ENCODE peak calls at places on chromosomes 1 and 21, in four cellular contexts. A is left lung, T is HL-60, Q is ovary. N is an unnamed sample.

GRCh38 chr1:227768640-227769039 is 33.4 kb downstream of the SNAP47 start:
- DNase-seq in A (no peak), T (no peak), Q (no peak), N (no peak)

GRCh38 chr1:194277927-194278326 is 1091.5 kb upstream of the B3GALT2 start:
- DNase-seq in A (no peak), Q (no peak), T (no peak), N (no peak)

GRCh38 chr1:243394610-243395490 is 139.0 kb downstream of the SDCCAG8 start:
- DNase-seq in A (no peak), T (no peak), Q (no peak), N (no peak)

GRCh38 chr1:161730050-161730564 is 8.8 kb downstream of the FCRLB start:
- DNase-seq in A (no peak), Q (no peak), T (no peak), N (no peak)

GRCh38 chr1:39063775-39064174 is 37.6 kb downstream of the NDUFS5 start:
- DNase-seq in A (no peak), T (no peak), Q (no peak), N (no peak)

GRCh38 chr1:92791487-92792058 is 6.7 kb upstream of the EVI5 start:
- DNase-seq in Q (no peak), T (no peak), A (no peak), N (no peak)

GRCh38 chr1:236702995-236703394 is 16.7 kb downstream of the ACTN2 start:
- DNase-seq in T (no peak), A (no peak), Q (no peak), N (no peak)

GRCh38 chr1:28766532-28767183 is 29.9 kb downstream of the YTHDF2 start:
- DNase-seq in Q (no peak), T (no peak), A (no peak), N (no peak)

GRCh38 chr21:45471229-45472052 is 66.5 kb downstream of the COL18A1 start:
- DNase-seq in Q (peak), T (no peak), A (peak), N (no peak)

GRCh38 chr1:25476186-25477097 is 45.7 kb downstream of the MACO1 start:
- DNase-seq in A (no peak), Q (no peak), T (no peak), N (no peak)

GRCh38 chr1:79539001-79539400 is 532.5 kb upstream of the ADGRL4 start:
- DNase-seq in A (no peak), Q (no peak), T (no peak), N (no peak)

GRCh38 chr21:32463889-32464300 is 51.4 kb downstream of the EVA1C start:
- DNase-seq in Q (no peak), A (no peak), T (no peak), N (no peak)

GRCh38 chr1:162389971-162390370 is 8.4 kb downstream of the C1orf226 start:
- DNase-seq in A (no peak), Q (no peak), T (no peak), N (no peak)

GRCh38 chr1:58848818-58849411 is 65.1 kb upstream of the JUN start:
- DNase-seq in A (peak), T (no peak), Q (peak), N (peak)

GRCh38 chr1:117573386-117574040 is 32.3 kb upstream of the TENT5C start:
- DNase-seq in T (no peak), A (no peak), Q (peak), N (no peak)

GRCh38 chr1:30445449-30445848 is 277.9 kb downstream of the MATN1 start:
- DNase-seq in Q (no peak), T (no peak), A (no peak), N (peak)

GRCh38 chr21:14523234-14523633 is 22.9 kb downstream of the SAMSN1 start:
- DNase-seq in A (peak), T (peak), Q (no peak), N (no peak)

GRCh38 chr1:202133521-202133920 is 10.8 kb downstream of the GPR37L1 start:
- DNase-seq in Q (peak), T (no peak), A (no peak), N (no peak)

GRCh38 chr1:182054698-182055326 is 6.7 kb downstream of the ZNF648 start:
- DNase-seq in T (no peak), Q (no peak), A (no peak), N (no peak)

GRCh38 chr1:7550981-7551380 is 220.1 kb upstream of the VAMP3 start:
- DNase-seq in T (no peak), Q (no peak), A (no peak), N (no peak)

GRCh38 chr1:20903452-20903851 is 116.3 kb upstream of the HP1BP3 start:
- DNase-seq in T (no peak), Q (no peak), A (no peak), N (no peak)

GRCh38 chr1:232629250-232630046 is 485 bp downstream of the SIPA1L2 start:
- DNase-seq in Q (peak), A (peak), T (no peak), N (peak)

GRCh38 chr1:153742411-153743142 is 14.7 kb downstream of the INTS3 start:
- DNase-seq in A (no peak), Q (no peak), T (no peak), N (no peak)

GRCh38 chr1:52697795-52698674 is at the start of gene COA7:
- DNase-seq in Q (peak), T (peak), A (peak), N (peak)

GRCh38 chr1:52706136-52706670 is 8.1 kb upstream of the COA7 start:
- DNase-seq in Q (no peak), A (no peak), T (no peak), N (no peak)

GRCh38 chr1:52706941-52707926 is 9.1 kb upstream of the COA7 start:
- DNase-seq in T (no peak), A (no peak), Q (no peak), N (no peak)

GRCh38 chr1:52707927-52708655 is 9.9 kb upstream of the COA7 start:
- DNase-seq in Q (no peak), A (peak), T (no peak), N (no peak)

DNA sequence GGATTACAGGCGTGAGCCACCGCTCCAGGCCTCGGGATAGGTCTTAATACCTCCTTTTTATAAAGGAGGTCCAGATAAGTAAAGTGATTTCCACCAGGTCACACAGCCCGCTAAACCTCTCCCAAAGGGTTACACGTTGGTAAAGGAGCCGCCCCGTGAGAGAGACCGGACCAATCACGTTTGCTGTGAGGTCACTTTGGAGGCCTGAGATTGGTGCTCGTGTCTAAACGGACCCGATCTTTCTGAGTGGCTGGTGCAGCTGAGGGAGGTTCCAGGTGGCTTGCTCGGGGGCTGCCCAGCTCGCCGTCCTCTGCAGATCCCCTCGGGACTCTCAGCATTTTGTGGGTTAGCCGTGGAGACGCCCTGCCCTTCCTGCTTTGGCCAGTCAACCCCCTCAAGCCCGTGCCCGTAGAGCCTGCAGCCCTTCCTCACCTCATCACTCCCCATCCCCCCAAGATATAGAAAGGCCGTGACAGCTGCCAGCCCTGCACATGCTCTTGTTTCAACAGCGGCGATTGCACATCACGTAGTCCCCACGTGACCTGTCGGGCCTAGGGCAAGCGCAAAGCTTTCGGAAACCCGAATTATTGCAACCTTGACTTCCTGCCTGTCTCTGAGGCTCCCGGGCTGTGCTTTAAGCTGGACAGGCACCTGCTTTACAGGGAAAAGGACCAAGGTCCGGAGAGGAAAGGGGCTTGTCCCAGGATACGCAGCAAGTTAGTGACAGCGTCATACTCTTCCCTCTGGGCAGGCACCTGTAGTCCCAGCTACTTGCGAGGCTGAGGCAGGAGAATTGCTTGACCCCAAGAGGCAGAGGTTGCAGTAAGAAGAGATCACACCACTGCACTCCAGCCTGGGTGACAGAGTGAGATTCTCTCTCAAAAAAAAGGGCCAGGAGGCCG is 5.0 kb upstream of the COA7 start:
- DNase-seq in T (peak), A (peak), Q (peak), N (peak)
- H3K4me3 ChIP-seq in T (peak), A (peak), Q (peak), N (peak)

DNA sequence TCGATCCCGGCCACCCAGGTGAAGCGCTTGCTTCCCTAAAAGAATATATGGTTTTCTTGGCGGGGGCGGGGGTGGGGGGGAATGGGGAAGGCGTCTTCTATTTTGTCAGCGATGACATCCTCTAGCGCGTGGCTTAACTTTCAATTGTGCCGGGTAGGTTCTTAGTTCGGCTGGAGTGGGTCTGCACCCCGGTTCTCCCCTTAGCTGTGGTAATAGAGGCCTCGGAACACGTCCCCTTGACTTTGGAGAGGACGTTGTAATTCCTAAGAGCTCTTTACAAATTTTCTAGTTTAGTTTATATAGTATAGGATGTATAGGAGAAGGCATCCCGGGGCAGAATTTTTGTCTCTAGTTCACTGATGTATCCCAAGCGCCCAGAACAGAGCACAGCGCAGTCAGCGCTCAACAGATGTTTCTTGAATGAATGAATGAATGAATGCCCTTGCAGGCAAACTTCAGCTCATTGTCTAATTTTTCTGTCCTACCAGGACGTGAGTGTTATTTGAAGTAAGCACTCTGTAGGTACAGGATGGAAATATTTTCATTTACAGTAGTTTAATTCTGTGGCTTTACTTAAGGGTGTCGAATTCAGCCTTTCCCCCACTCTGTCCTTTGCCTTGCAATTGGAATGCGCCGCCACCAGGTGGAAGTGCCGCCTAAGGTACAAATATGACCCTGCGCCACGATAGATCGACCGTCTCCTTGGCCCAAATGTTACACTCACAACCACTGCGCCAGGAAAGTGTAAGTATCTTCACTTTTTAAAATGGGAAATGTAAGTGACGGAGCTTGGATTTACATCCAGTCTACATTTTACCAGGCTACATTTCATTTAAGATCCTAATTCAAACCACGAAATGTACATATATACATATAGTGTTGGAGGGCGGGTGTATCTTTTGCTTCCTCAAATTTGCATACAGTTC is 794 bp upstream of the MRPL39 start:
- DNase-seq in A (peak), Q (peak), T (peak), N (peak)
- H3K27ac ChIP-seq in A (peak), Q (no peak), T (peak), N (peak)

GRCh38 chr1:43531453-43531905 is 796 bp downstream of the PTPRF start:
- DNase-seq in T (no peak), A (no peak), Q (peak), N (no peak)
- TF ChIP-seq CTCF in T (no peak), A (no peak), Q (no peak), N (no peak)

GRCh38 chr1:201022178-201022823 is 1.2 kb downstream of the KIF21B start:
- DNase-seq in A (no peak), Q (no peak), T (no peak), N (no peak)

GRCh38 chr1:201021333-201022177 is 2.0 kb downstream of the KIF21B start:
- DNase-seq in A (no peak), Q (no peak), T (no peak), N (no peak)

GRCh38 chr1:201020647-201021332 is 2.7 kb downstream of the KIF21B start:
- DNase-seq in Q (no peak), A (no peak), T (no peak), N (no peak)

GRCh38 chr1:201019321-201019977 is 4.1 kb downstream of the KIF21B start:
- DNase-seq in Q (no peak), A (peak), T (peak), N (no peak)

GRCh38 chr1:201020040-201020591 is 3.4 kb downstream of the KIF21B start:
- DNase-seq in Q (no peak), T (no peak), A (no peak), N (no peak)
- H3K4me3 ChIP-seq in Q (no peak), T (no peak), A (no peak), N (no peak)

GRCh38 chr1:15414450-15414823 is 4.7 kb downstream of the EFHD2 start:
- DNase-seq in Q (no peak), A (no peak), T (no peak), N (no peak)

GRCh38 chr1:15422871-15423270 is 13.2 kb downstream of the EFHD2 start:
- DNase-seq in A (no peak), Q (no peak), T (no peak), N (no peak)

GRCh38 chr1:15420853-15421465 is 11.3 kb downstream of the EFHD2 start:
- DNase-seq in Q (no peak), T (no peak), A (no peak), N (no peak)

GRCh38 chr1:15417365-15417934 is 7.8 kb downstream of the EFHD2 start:
- DNase-seq in T (no peak), Q (no peak), A (no peak), N (no peak)

DNA sequence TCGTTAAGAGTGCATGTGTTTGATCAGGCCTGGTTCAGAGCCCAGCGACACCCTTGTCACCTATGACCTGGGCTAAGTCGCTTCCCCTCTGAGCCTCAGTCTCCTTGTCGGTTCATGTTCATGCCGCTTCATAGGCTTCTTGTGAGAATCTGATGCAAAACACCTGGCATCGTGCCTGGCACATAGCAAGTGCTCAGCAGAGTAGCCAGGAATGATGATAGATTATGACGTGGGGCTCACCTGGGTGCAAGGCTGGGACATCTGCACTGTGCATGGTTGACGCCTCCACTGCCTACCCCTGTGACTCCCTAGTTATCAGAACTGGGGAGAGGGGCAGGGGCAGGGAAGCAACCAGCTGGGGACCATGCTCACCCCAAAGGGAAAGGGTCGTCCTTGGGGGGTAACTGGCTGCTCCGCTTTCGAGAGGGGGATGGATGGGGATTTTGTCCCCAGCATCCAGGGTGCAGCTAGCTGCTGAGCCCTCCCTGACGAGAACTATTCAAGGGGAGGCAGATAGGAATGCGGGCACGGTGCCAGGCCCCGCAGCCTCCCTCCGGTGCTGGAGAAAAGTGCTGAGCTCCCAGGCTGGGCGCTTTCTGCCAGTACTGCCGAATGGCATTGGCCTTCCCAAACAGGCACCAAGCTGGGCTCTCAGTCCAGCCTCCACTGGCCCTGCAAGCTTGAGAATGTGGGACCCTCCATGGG is 9.3 kb downstream of the EFHD2 start:
- DNase-seq in A (no peak), Q (no peak), T (no peak), N (no peak)
- H3K27ac ChIP-seq in A (no peak), Q (no peak), T (no peak), N (no peak)